ENCODE peak calls at places on chromosomes 11 and 22, in nine cellular contexts. T is H7, M is fibroblast of lung, U is AG09309, K is SK-N-SH, J is psoas muscle, G is fibroblast of pulmonary artery, W is keratinocyte, L is transverse colon. N is an unnamed sample.

GRCh38 chr11:69372589-69373250 is 78.8 kb downstream of the MYEOV start:
- DNase-seq in G (no peak), L (peak; percentile 5), J (no peak), W (no peak), U (no peak), M (no peak), T (peak; percentile 9), K (no peak), N (peak; percentile 0)

GRCh38 chr11:93849201-93849600 is 1.2 kb downstream of the VSTM5 start:
- DNase-seq in G (no peak), M (no peak), J (no peak), U (no peak), L (no peak), W (no peak), T (no peak), K (no peak), N (no peak)

GRCh38 chr11:14812776-14813175 is 79.3 kb downstream of the CYP2R1 start:
- DNase-seq in J (no peak), L (no peak), W (no peak), U (no peak), K (no peak), T (peak; percentile 2), G (no peak), M (no peak), N (peak; percentile 64)

GRCh38 chr11:58394195-58394594 is 12.5 kb downstream of the OR5B3 start:
- DNase-seq in J (no peak), L (no peak), G (peak; percentile 86), T (no peak), W (peak; percentile 54), M (peak; percentile 85), U (peak; percentile 21), K (no peak), N (no peak)

GRCh38 chr22:41989246-41989645 is 9.3 kb upstream of the WBP2NL start:
- DNase-seq in L (no peak), G (no peak), J (no peak), U (no peak), W (no peak), M (no peak), T (no peak), K (no peak), N (no peak)

GRCh38 chr11:10378362-10378761 is 73.5 kb downstream of the ADM start:
- DNase-seq in K (no peak), T (no peak), J (no peak), U (no peak), G (no peak), M (no peak), L (no peak), W (no peak), N (no peak)

GRCh38 chr22:48222742-48223487 is 1460.5 kb downstream of the TBC1D22A start:
- DNase-seq in W (no peak), G (no peak), L (no peak), M (no peak), J (no peak), K (no peak), T (no peak), U (no peak), N (no peak)

GRCh38 chr11:6485661-6486060 is 4.4 kb downstream of the TIMM10B start:
- DNase-seq in M (no peak), T (no peak), W (no peak), J (no peak), L (no peak), K (no peak), U (no peak), G (peak; percentile 55), N (no peak)

GRCh38 chr22:49237279-49237678 is 590.4 kb downstream of the BRD1 start:
- DNase-seq in G (no peak), M (no peak), W (no peak), K (no peak), T (peak; percentile 11), J (no peak), U (no peak), L (no peak), N (no peak)

GRCh38 chr11:131514062-131514461 is 143.6 kb downstream of the NTM start:
- DNase-seq in W (no peak), L (no peak), T (no peak), J (no peak), M (no peak), U (no peak), G (no peak), K (no peak), N (no peak)

GRCh38 chr11:17643506-17644405 is 75.6 kb upstream of the MYOD1 start:
- DNase-seq in K (peak; percentile 24), M (no peak), W (no peak), U (no peak), J (no peak), L (no peak), T (peak; percentile 16), G (no peak), N (peak; percentile 9)

GRCh38 chr22:46684706-46685105 is 53.3 kb downstream of the CERK start:
- DNase-seq in J (no peak), T (no peak), G (no peak), M (no peak), L (peak; percentile 36), W (no peak), U (no peak), K (no peak), N (no peak)

GRCh38 chr11:44579172-44579804 is 13.8 kb downstream of the CD82 start:
- DNase-seq in L (no peak), M (no peak), J (no peak), K (no peak), G (no peak), T (peak; percentile 62), U (no peak), W (no peak), N (no peak)

GRCh38 chr11:15222777-15223176 is 108.1 kb downstream of the INSC start:
- DNase-seq in T (no peak), G (no peak), K (no peak), J (no peak), L (no peak), W (no peak), M (peak; percentile 4), U (no peak), N (no peak)

GRCh38 chr11:78857688-78858087 is 283.0 kb upstream of the NARS2 start:
- DNase-seq in K (peak; percentile 59), T (no peak), L (no peak), J (no peak), W (no peak), G (no peak), M (peak; percentile 70), U (no peak), N (no peak)

GRCh38 chr11:40274017-40274416 is 1185.4 kb downstream of the LRRC4C start:
- DNase-seq in W (no peak), K (no peak), J (no peak), T (no peak), G (peak; percentile 17), M (peak; percentile 97), U (no peak), L (no peak), N (no peak)

GRCh38 chr11:127733552-127733951 is 733.0 kb upstream of the KIRREL3 start:
- DNase-seq in U (no peak), T (no peak), M (no peak), W (no peak), J (no peak), G (no peak), L (no peak), K (peak; percentile 34), N (no peak)

GRCh38 chr22:23675502-23676415 is 15.1 kb upstream of the RGL4 start:
- DNase-seq in J (no peak), T (no peak), K (no peak), G (no peak), U (no peak), M (no peak), W (no peak), L (peak; percentile 60), N (no peak)

DNA sequence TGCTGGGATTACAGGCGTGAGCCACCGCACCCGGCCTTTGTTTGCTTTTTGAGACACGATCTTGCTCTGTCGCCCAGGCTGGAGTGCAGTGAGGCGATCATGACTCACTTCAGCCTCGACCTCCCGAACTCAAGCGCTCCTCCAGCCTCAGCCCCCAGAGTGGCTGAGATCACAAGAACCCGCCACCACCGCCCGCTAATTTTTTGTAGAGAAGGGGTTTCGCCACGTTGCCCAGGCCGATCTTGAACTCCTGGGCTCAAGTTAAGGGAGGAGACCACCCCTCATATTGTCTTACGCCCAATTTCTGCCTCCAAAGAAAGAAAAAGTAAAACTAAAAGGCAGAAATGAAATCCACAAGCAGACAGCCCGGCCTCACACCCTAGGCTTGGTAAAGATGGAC is 1.5 kb upstream of the POLA2 start:
- DNase-seq in M (no peak), T (no peak), L (no peak), G (no peak), J (no peak), K (no peak), W (no peak), U (no peak), N (no peak)
- H3K4me3 ChIP-seq in M (no peak overlapping the region), T (no peak overlapping the region), L (no peak overlapping the region), G (no peak overlapping the region), J (no peak overlapping the region), K (no peak overlapping the region), W (no peak overlapping the region), U (no peak overlapping the region), N (no peak overlapping the region)

GRCh38 chr11:60756307-60757032 is at the start of gene MS4A15:
- DNase-seq in T (peak; percentile 82), M (peak; percentile 8), W (no peak), K (peak; percentile 57), U (no peak), J (no peak), L (no peak), G (peak; percentile 24), N (peak; percentile 26)
- H3K4me3 ChIP-seq in T (no peak within 1 kb of the TSS), M (no peak within 1 kb of the TSS), W (no peak within 1 kb of the TSS), K (no peak within 1 kb of the TSS), U (no peak within 1 kb of the TSS), J (no peak within 1 kb of the TSS), L (no peak within 1 kb of the TSS), G (no peak within 1 kb of the TSS), N (no peak within 1 kb of the TSS)

GRCh38 chr22:27718186-27719032 is 83.1 kb downstream of the MN1 start:
- DNase-seq in M (peak; percentile 96), J (peak; percentile 84), G (peak; percentile 97), U (peak; percentile 73), L (peak; percentile 57), K (peak; percentile 54), W (peak; percentile 86), T (peak; percentile 60), N (no peak)

GRCh38 chr22:27716074-27716473 is 85.5 kb downstream of the MN1 start:
- DNase-seq in M (no peak), L (no peak), U (no peak), J (no peak), T (no peak), K (no peak), W (no peak), G (no peak), N (no peak)

GRCh38 chr22:27719033-27719341 is 82.6 kb downstream of the MN1 start:
- DNase-seq in G (no peak), K (no peak), U (no peak), M (no peak), L (no peak), J (no peak), T (no peak), W (no peak), N (no peak)

GRCh38 chr22:27715078-27715477 is 86.5 kb downstream of the MN1 start:
- DNase-seq in K (peak; percentile 71), T (no peak), M (no peak), J (peak; percentile 59), G (no peak), U (no peak), W (no peak), L (no peak), N (no peak)

GRCh38 chr22:27717094-27717493 is 84.5 kb downstream of the MN1 start:
- DNase-seq in K (no peak), T (no peak), G (no peak), L (no peak), U (no peak), M (no peak), W (no peak), J (no peak), N (no peak)
- H3K4me3 ChIP-seq in K (no peak overlapping the region), T (no peak overlapping the region), G (no peak overlapping the region), L (no peak overlapping the region), U (no peak overlapping the region), M (no peak overlapping the region), W (no peak overlapping the region), J (no peak overlapping the region), N (no peak overlapping the region)

GRCh38 chr11:624705-625635 is at the start of gene CDHR5:
- DNase-seq in M (no peak), J (no peak), W (no peak), U (no peak), L (peak; percentile 83), T (no peak), G (no peak), K (no peak), N (peak; percentile 67)
- H3K4me3 ChIP-seq in M (no peak within 1 kb of the TSS), J (no peak within 1 kb of the TSS), W (no peak within 1 kb of the TSS), U (no peak within 1 kb of the TSS), L (peak within 1 kb of the TSS; percentile 37), T (no peak within 1 kb of the TSS), G (no peak within 1 kb of the TSS), K (no peak within 1 kb of the TSS), N (peak within 1 kb of the TSS; percentile 1)

N was measured in WERI-Rb-1.